ENCODE peak calls at places on chromosome 2, in five cellular contexts. S is substantia nigra, C is AG20443, O is heart left ventricle, E is mesendoderm. F is an unnamed sample.

GRCh38 chr2:152743004-152743403 is 24.6 kb downstream of the ARL6IP6 start:
- DNase-seq in S (no peak), C (peak; percentile 12), O (no peak), E (peak; percentile 36), F (no peak)

GRCh38 chr2:104408266-104408665 is 445.6 kb upstream of the POU3F3 start:
- DNase-seq in S (no peak), C (no peak), O (no peak), E (peak; percentile 54), F (no peak)

GRCh38 chr2:133389569-133389968 is 178.7 kb downstream of the NCKAP5 start:
- DNase-seq in S (no peak), C (no peak), O (no peak), E (no peak), F (no peak)

GRCh38 chr2:153477641-153478288 is 797 bp downstream of the RPRM start:
- DNase-seq in S (no peak), C (no peak), O (no peak), E (peak; percentile 81), F (no peak)

GRCh38 chr2:246489-247145 is 17.2 kb downstream of the SH3YL1 start:
- DNase-seq in S (no peak), C (peak; percentile 55), O (no peak), E (peak; percentile 72), F (no peak)

GRCh38 chr2:221289846-221290245 is 282.3 kb downstream of the EPHA4 start:
- DNase-seq in S (no peak), C (no peak), O (no peak), E (no peak), F (no peak)

GRCh38 chr2:197786010-197786877 is 1.1 kb upstream of the BOLL start:
- DNase-seq in S (no peak), C (peak; percentile 50), O (peak; percentile 37), E (peak; percentile 87), F (no peak)

GRCh38 chr2:85601771-85602475 is 575 bp downstream of the TMEM150A start:
- DNase-seq in S (peak; percentile 83), C (peak; percentile 73), O (peak; percentile 84), E (peak; percentile 44), F (peak; percentile 47)

GRCh38 chr2:176445831-176446433 is 176.7 kb downstream of the MTX2 start:
- DNase-seq in S (no peak), C (peak; percentile 66), O (no peak), E (no peak), F (peak; percentile 76)

GRCh38 chr2:107303964-107304363 is 418.0 kb upstream of the ST6GAL2 start:
- DNase-seq in S (no peak), C (no peak), O (no peak), E (no peak), F (peak; percentile 6)

GRCh38 chr2:106579750-106580197 is 92.6 kb downstream of the CD8B2 start:
- DNase-seq in S (no peak), C (no peak), O (no peak), E (no peak), F (no peak)

GRCh38 chr2:66717491-66717890 is 282.6 kb downstream of the MEIS1 start:
- DNase-seq in S (no peak), C (no peak), O (no peak), E (no peak), F (peak; percentile 45)

GRCh38 chr2:102518170-102518569 is 45.1 kb downstream of the SLC9A4 start:
- DNase-seq in S (no peak), C (no peak), O (no peak), E (no peak), F (no peak)

GRCh38 chr2:20476950-20477349 is 30.1 kb downstream of the RHOB start:
- DNase-seq in S (no peak), C (no peak), O (peak; percentile 65), E (no peak), F (no peak)

GRCh38 chr2:217868911-217869334 is 133.9 kb downstream of the TNS1 start:
- DNase-seq in S (no peak), C (peak; percentile 52), O (no peak), E (no peak), F (no peak)

GRCh38 chr2:161876416-161876815 is 197.6 kb downstream of the DPP4 start:
- DNase-seq in S (no peak), C (no peak), O (no peak), E (no peak), F (peak; percentile 0)

GRCh38 chr2:134468776-134469175 is 214.9 kb downstream of the MGAT5 start:
- DNase-seq in S (no peak), C (no peak), O (no peak), E (no peak), F (no peak)

GRCh38 chr2:226799211-226799975 is at the start of gene IRS1:
- DNase-seq in S (peak; percentile 63), C (peak; percentile 87), O (peak; percentile 87), E (peak; percentile 92), F (peak; percentile 82)

F was measured in MG63.